ENCODE peak calls at places on chromosomes 6 and 20, in six cellular contexts. W is HepG2, S is GM12878, T is GM12891, C is K562, I is H1. Q is an unnamed sample.

GRCh38 chr6:77707603-77708002 is 54.8 kb downstream of the MEI4 start:
- DNase-seq in I (no peak), S (no peak), C (no peak), T (no peak), W (no peak), Q (no peak)

GRCh38 chr6:21305827-21306469 is 287.6 kb upstream of the SOX4 start:
- DNase-seq in S (no peak), I (no peak), W (peak; percentile 70), T (no peak), C (no peak), Q (no peak)

GRCh38 chr20:8782804-8783203 is 286.1 kb upstream of the PLCB4 start:
- DNase-seq in I (no peak), W (no peak), C (no peak), T (no peak), S (no peak), Q (no peak)

GRCh38 chr6:136365781-136366354 is 76.2 kb upstream of the BCLAF1 start:
- DNase-seq in S (no peak), W (no peak), I (no peak), C (no peak), T (no peak), Q (no peak)

GRCh38 chr6:159788757-159789376 is 535 bp downstream of the TCP1 start:
- DNase-seq in S (no peak), W (peak; percentile 47), C (peak; percentile 68), I (no peak), T (no peak), Q (no peak)

GRCh38 chr6:4059115-4059777 is 19.7 kb downstream of the FAM217A start:
- DNase-seq in T (no peak), C (peak; percentile 39), I (peak; percentile 9), S (no peak), W (peak; percentile 76), Q (no peak)

GRCh38 chr6:30007132-30007764 is 53.8 kb upstream of the POLR1H start:
- DNase-seq in S (no peak), T (peak; percentile 25), I (no peak), C (no peak), W (no peak), Q (peak; percentile 25)

GRCh38 chr6:52909531-52909930 is at the start of gene GSTA3:
- DNase-seq in S (no peak), C (peak; percentile 14), I (no peak), W (no peak), T (no peak), Q (no peak)

GRCh38 chr20:528923-529594 is 14.5 kb downstream of the CSNK2A1 start:
- DNase-seq in C (no peak), W (no peak), S (no peak), T (no peak), I (no peak), Q (no peak)

GRCh38 chr20:20492521-20493334 is 124.8 kb downstream of the INSM1 start:
- DNase-seq in T (no peak), S (no peak), I (no peak), C (no peak), W (no peak), Q (no peak)

GRCh38 chr20:4811661-4812181 is 90.0 kb downstream of the PRND start:
- DNase-seq in W (no peak), S (peak; percentile 38), I (no peak), T (no peak), C (no peak), Q (no peak)

GRCh38 chr6:37177083-37177949 is 7.4 kb downstream of the PIM1 start:
- DNase-seq in I (no peak), S (no peak), C (peak; percentile 51), T (no peak), W (no peak), Q (no peak)

GRCh38 chr6:63899550-63899949 is 263.9 kb downstream of the PHF3 start:
- DNase-seq in S (no peak), W (no peak), I (no peak), T (no peak), C (no peak), Q (no peak)

GRCh38 chr6:70221715-70222236 is 81.1 kb downstream of the COL9A1 start:
- DNase-seq in C (no peak), S (no peak), W (no peak), I (no peak), T (no peak), Q (no peak)

GRCh38 chr20:58039569-58040092 is 188.8 kb downstream of the ANKRD60 start:
- DNase-seq in I (no peak), C (no peak), S (no peak), T (no peak), W (no peak), Q (no peak)

GRCh38 chr20:63831696-63832686 is 927 bp upstream of the ZBTB46 start:
- DNase-seq in S (no peak), C (peak; percentile 78), I (no peak), T (no peak), W (peak; percentile 64), Q (no peak)

GRCh38 chr6:159217595-159218275 is 48.5 kb downstream of the FNDC1 start:
- DNase-seq in W (peak; percentile 29), T (peak; percentile 58), S (peak; percentile 4), I (peak; percentile 58), C (peak; percentile 51), Q (peak; percentile 52)

GRCh38 chr20:34979366-34980153 is 23.9 kb downstream of the MYH7B start:
- DNase-seq in I (peak; percentile 71), S (no peak), W (no peak), T (no peak), C (peak; percentile 100), Q (no peak)

GRCh38 chr6:168583821-168584220 is 142.8 kb downstream of the SMOC2 start:
- DNase-seq in T (no peak), I (no peak), W (no peak), S (no peak), C (no peak), Q (no peak)

GRCh38 chr6:15755555-15755954 is 92.7 kb upstream of the DTNBP1 start:
- DNase-seq in T (no peak), W (no peak), C (no peak), I (no peak), S (no peak), Q (no peak)

GRCh38 chr6:34709386-34709785 is 12.8 kb upstream of the ILRUN start:
- DNase-seq in S (no peak), T (no peak), W (no peak), I (no peak), C (no peak), Q (no peak)

GRCh38 chr6:158086706-158087518 is 81.2 kb downstream of the SERAC1 start:
- DNase-seq in I (no peak), S (no peak), C (no peak), W (no peak), T (no peak), Q (no peak)

GRCh38 chr6:37417393-37417792 is 15.6 kb upstream of the CMTR1 start:
- DNase-seq in W (no peak), T (no peak), I (no peak), C (no peak), S (no peak), Q (no peak)

GRCh38 chr20:34096699-34097420 is 15.2 kb downstream of the EIF2S2 start:
- DNase-seq in W (no peak), C (no peak), S (no peak), T (no peak), I (no peak), Q (no peak)

GRCh38 chr6:126033696-126034095 is 47.4 kb downstream of the TRMT11 start:
- DNase-seq in W (peak; percentile 68), S (no peak), T (no peak), C (peak; percentile 41), I (no peak), Q (no peak)

GRCh38 chr6:143449731-143450452 is 603 bp downstream of the ADAT2 start:
- DNase-seq in I (no peak), W (peak; percentile 54), S (peak; percentile 53), C (peak; percentile 27), T (no peak), Q (no peak)
- TF ChIP-seq TAF1 in I (no peak), W (no peak), S (no peak), C (no peak), T (no peak), Q (no peak)

DNA sequence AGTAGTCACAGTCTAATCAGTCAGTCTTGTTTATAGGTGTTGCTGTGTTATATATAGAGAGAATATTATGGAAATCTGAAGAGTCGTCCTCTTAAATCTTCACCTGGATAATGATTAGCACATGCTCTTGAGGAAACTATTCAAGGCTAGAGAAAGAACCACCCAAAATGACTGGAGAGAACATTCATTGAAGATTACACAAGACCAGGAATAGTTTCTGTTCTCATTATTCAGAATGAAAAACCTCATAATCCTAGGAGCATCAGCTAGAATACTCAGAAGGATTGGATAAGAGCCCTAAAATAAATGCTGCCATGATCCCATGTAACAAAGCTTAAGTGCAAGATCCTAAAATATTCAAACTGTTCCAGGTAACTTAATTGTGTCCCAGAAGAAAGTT is 278.2 kb upstream of the PREP start:
- DNase-seq in C (no peak), T (no peak), S (no peak), I (no peak), W (no peak), Q (no peak)
- TF ChIP-seq POLR2AphosphoS5 in C (no peak), T (no peak), S (no peak), I (no peak), W (no peak), Q (no peak)

GRCh38 chr6:142944126-142945066 is 580 bp downstream of the HIVEP2 start:
- DNase-seq in W (peak; percentile 79), C (peak; percentile 55), T (peak; percentile 31), S (no peak), I (no peak), Q (peak; percentile 36)

GRCh38 chr6:142946181-142946923 is 1.4 kb upstream of the HIVEP2 start:
- DNase-seq in W (peak; percentile 87), C (peak; percentile 76), T (peak; percentile 43), S (no peak), I (peak; percentile 79), Q (peak; percentile 45)

GRCh38 chr6:142943746-142944125 is 1.2 kb downstream of the HIVEP2 start:
- DNase-seq in I (no peak), C (no peak), T (no peak), S (no peak), W (peak; percentile 38), Q (no peak)

GRCh38 chr6:142945446-142946180 is 637 bp upstream of the HIVEP2 start:
- DNase-seq in C (peak; percentile 53), I (no peak), S (no peak), W (no peak), T (peak; percentile 38), Q (peak; percentile 48)

DNA sequence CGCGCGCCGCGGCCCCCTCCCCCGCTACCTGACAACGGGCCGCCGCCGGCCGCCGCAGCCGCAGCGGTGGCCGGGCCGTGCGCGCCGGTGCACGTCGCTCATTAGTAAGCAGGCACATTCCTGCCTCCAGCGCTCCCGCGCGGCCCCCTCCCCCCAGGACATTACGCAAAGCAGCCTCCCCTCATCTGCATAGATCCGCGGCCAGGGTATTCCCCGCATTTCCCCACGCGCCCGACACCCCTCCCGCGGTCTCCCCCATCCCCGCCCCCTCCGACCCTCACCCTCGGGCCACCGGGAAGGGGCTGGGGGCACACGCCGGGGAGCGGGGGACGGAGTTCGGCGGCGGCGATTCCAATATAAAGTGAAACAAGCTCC is at the start of gene HIVEP2:
- DNase-seq in S (no peak), I (no peak), T (peak; percentile 26), C (peak; percentile 70), W (peak; percentile 78), Q (peak; percentile 33)
- TF ChIP-seq POLR2A in S (peak; percentile 53), I (no peak), T (no peak), C (no peak), W (no peak), Q (peak; percentile 36)

DNA sequence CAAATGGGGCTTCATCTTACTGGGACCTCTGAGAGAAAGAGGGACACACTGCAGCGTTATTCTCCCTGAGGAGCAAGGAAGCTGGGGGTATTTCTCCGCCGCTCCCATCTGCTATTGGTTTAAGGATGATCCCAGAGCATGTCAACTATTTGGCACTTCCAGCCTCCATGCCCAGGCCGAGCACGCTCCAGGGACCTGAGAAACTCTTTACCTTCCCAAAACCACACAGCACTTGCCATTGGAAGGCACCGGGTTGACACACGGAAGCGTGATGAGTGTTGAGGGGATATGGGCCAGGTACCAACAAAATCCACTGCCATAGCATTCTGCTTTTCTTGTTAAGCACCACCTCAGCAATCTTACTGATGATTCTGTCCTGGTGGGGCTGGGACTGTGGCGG is 92.4 kb upstream of the SLC24A3 start:
- DNase-seq in W (no peak), I (no peak), C (no peak), T (no peak), S (no peak), Q (no peak)
- TF ChIP-seq TAF1 in W (no peak), I (no peak), C (no peak), T (no peak), S (no peak), Q (no peak)